ENCODE peak calls at places on chromosomes 3 and 15, in four cellular contexts. One of them, this sample, is unnamed.

GRCh38 chr3:42376397-42376798 is 34.0 kb downstream of the LYZL4 start:
- DNase-seq in neuronal stem cell: no peak
- DNase-seq in IMR-90: peak; percentile 72
- DNase-seq in H9: no peak
- DNase-seq in this sample: no peak

GRCh38 chr3:167051421-167051820 is 328.7 kb downstream of the ZBBX start:
- DNase-seq in H9: peak; percentile 40
- DNase-seq in IMR-90: no peak
- DNase-seq in neuronal stem cell: no peak
- DNase-seq in this sample: peak; percentile 88

GRCh38 chr3:189974372-189974771 is 146.3 kb downstream of the P3H2 start:
- DNase-seq in IMR-90: no peak
- DNase-seq in neuronal stem cell: no peak
- DNase-seq in H9: no peak
- DNase-seq in this sample: no peak

GRCh38 chr15:40340038-40340739 is 550 bp downstream of the CCDC9B start:
- DNase-seq in H9: no peak
- DNase-seq in neuronal stem cell: no peak
- DNase-seq in IMR-90: peak; percentile 73
- DNase-seq in this sample: no peak

GRCh38 chr3:142288032-142288638 is 62.8 kb upstream of the GK5 start:
- DNase-seq in H9: no peak
- DNase-seq in neuronal stem cell: peak; percentile 9
- DNase-seq in IMR-90: no peak
- DNase-seq in this sample: peak; percentile 43

GRCh38 chr15:68224546-68225250 is 4.8 kb downstream of the CLN6 start:
- DNase-seq in neuronal stem cell: no peak
- DNase-seq in IMR-90: no peak
- DNase-seq in H9: no peak
- DNase-seq in this sample: no peak

GRCh38 chr15:35934383-35935049 is 388.6 kb upstream of the DPH6 start:
- DNase-seq in neuronal stem cell: no peak
- DNase-seq in IMR-90: no peak
- DNase-seq in H9: no peak
- DNase-seq in this sample: no peak

GRCh38 chr15:99014803-99015676 is 7.4 kb upstream of the PGPEP1L start:
- DNase-seq in IMR-90: peak; percentile 72
- DNase-seq in neuronal stem cell: peak; percentile 78
- DNase-seq in H9: peak; percentile 84
- DNase-seq in this sample: peak; percentile 87

GRCh38 chr3:9903238-9903624 is 583 bp downstream of the IL17RE start:
- DNase-seq in neuronal stem cell: no peak
- DNase-seq in IMR-90: peak; percentile 52
- DNase-seq in H9: no peak
- DNase-seq in this sample: no peak

GRCh38 chr15:23564798-23565394 is 578 bp upstream of the MKRN3 start:
- DNase-seq in IMR-90: no peak
- DNase-seq in neuronal stem cell: peak; percentile 40
- DNase-seq in H9: no peak
- DNase-seq in this sample: no peak

GRCh38 chr3:99111235-99111634 is 209.7 kb upstream of the DCBLD2 start:
- DNase-seq in neuronal stem cell: no peak
- DNase-seq in H9: no peak
- DNase-seq in IMR-90: peak; percentile 56
- DNase-seq in this sample: no peak

GRCh38 chr3:173862701-173863100 is 465.2 kb downstream of the NLGN1 start:
- DNase-seq in IMR-90: no peak
- DNase-seq in neuronal stem cell: no peak
- DNase-seq in H9: no peak
- DNase-seq in this sample: no peak

GRCh38 chr15:38038659-38039442 is 104.4 kb downstream of the TMCO5A start:
- DNase-seq in neuronal stem cell: no peak
- DNase-seq in H9: no peak
- DNase-seq in IMR-90: peak; percentile 89
- DNase-seq in this sample: no peak

GRCh38 chr15:74641151-74641550 is 25.5 kb downstream of the CLK3 start:
- DNase-seq in neuronal stem cell: no peak
- DNase-seq in IMR-90: no peak
- DNase-seq in H9: no peak
- DNase-seq in this sample: no peak

GRCh38 chr15:74642724-74643367 is 27.2 kb downstream of the CLK3 start:
- DNase-seq in neuronal stem cell: no peak
- DNase-seq in H9: no peak
- DNase-seq in IMR-90: peak; percentile 43
- DNase-seq in this sample: peak; percentile 86

GRCh38 chr15:74642328-74642723 is 26.7 kb downstream of the CLK3 start:
- DNase-seq in IMR-90: no peak
- DNase-seq in H9: no peak
- DNase-seq in neuronal stem cell: no peak
- DNase-seq in this sample: no peak

GRCh38 chr15:74648051-74648622 is 32.5 kb downstream of the CLK3 start:
- DNase-seq in neuronal stem cell: no peak
- DNase-seq in H9: no peak
- DNase-seq in IMR-90: no peak
- DNase-seq in this sample: no peak

DNA sequence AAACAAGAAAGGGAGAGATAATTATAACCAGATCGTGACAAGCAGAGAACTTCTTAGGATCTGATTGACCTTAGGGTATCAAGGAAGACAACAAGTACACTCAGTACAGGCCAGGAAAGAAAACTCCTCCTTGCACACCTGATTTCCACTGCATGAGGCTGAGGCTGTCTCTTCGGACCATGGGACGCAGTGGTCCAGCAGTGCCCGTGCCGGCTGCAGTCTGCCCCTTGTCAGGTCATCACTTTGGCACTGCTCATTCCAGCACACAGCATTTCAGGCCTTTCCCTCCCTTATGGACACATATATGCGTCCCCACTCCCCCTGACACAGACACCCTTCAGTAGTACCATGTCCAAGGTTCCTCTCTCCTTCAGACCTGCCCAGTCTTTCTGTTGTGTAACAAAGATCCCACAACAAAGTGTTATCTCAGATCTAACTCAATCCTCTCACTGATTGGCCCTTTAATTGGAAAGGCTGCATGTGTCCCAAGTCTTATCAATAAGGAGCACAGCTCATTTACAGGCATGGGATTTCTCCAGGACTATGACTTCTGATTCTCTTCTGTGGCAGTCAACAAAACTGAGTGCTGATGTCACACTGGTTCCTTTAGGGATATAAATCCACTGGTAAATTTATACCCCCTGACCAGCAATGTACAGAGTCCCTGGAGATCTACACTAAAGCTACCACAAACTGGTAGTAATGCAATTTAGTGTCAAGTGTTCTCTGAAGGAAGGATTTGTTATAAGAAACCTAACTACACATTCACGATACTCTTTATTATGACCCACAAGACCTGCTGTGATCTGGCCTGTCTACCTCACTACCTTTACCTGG is 27.9 kb downstream of the CLK3 start:
- DNase-seq in neuronal stem cell: no peak
- DNase-seq in H9: no peak
- DNase-seq in IMR-90: no peak
- DNase-seq in this sample: peak; percentile 60
- H3K9ac ChIP-seq in neuronal stem cell: no peak overlapping the region
- H3K9ac ChIP-seq in H9: no peak overlapping the region
- H3K9ac ChIP-seq in IMR-90: no peak overlapping the region
- H3K9ac ChIP-seq in this sample: peak overlapping the region; percentile 14

GRCh38 chr15:65365229-65365628 is 12.6 kb downstream of the IGDCC3 start:
- DNase-seq in H9: peak; percentile 76
- DNase-seq in IMR-90: no peak
- DNase-seq in neuronal stem cell: no peak
- DNase-seq in this sample: peak; percentile 92

GRCh38 chr15:65362491-65362890 is 15.3 kb downstream of the IGDCC3 start:
- DNase-seq in H9: no peak
- DNase-seq in neuronal stem cell: no peak
- DNase-seq in IMR-90: no peak
- DNase-seq in this sample: no peak

GRCh38 chr15:65361708-65362459 is 15.9 kb downstream of the IGDCC3 start:
- DNase-seq in IMR-90: no peak
- DNase-seq in neuronal stem cell: no peak
- DNase-seq in H9: no peak
- DNase-seq in this sample: no peak

GRCh38 chr15:65363766-65364165 is 14.0 kb downstream of the IGDCC3 start:
- DNase-seq in neuronal stem cell: no peak
- DNase-seq in IMR-90: no peak
- DNase-seq in H9: no peak
- DNase-seq in this sample: no peak

DNA sequence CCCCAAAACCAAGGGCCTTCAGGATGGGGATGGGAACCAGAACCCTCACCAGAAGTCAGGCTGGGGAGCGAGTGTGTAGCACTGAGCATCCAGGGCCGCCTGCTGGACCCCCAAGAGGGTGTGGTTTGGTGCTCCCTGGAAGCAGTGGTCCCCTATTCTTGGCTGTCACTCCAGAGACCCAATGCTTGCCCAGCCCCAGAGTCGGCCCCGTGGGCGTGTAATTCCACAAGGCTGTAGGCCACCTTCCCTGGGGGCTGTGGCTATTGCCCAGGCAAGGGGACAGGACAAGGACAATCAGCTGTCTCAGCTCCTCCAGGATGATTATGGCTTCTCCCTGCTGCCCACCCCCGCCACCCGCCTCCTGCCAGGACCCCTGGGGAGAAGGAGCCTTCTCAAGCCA is 14.5 kb downstream of the IGDCC3 start:
- DNase-seq in IMR-90: no peak
- DNase-seq in H9: no peak
- DNase-seq in neuronal stem cell: no peak
- DNase-seq in this sample: no peak
- H2BK120ac ChIP-seq in IMR-90: no peak overlapping the region
- H2BK120ac ChIP-seq in H9: no peak overlapping the region
- H2BK120ac ChIP-seq in neuronal stem cell: no peak overlapping the region
- H2BK120ac ChIP-seq in this sample: no peak overlapping the region

DNA sequence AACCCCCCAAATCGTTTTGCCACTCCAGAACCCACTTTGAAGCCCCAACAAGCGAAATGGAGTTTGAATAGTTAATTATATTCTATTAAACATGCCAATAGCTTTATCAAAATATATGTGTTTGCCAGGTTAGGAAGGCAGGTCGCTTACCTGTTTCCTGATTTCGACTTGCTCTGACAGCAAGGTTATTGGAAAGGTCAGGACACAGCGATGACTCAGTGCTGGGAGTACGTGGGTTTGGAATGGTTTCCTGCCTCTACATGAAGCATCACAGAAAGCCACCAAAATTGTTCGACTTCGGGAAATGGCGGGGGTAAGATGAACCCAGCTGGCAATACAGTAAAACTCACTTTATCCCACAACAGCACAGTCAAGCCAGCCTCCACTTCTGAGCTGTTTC is 135.6 kb upstream of the ABI3BP start:
- DNase-seq in IMR-90: no peak
- DNase-seq in neuronal stem cell: no peak
- DNase-seq in H9: no peak
- DNase-seq in this sample: no peak
- H3K9ac ChIP-seq in IMR-90: no peak overlapping the region
- H3K9ac ChIP-seq in neuronal stem cell: no peak overlapping the region
- H3K9ac ChIP-seq in H9: no peak overlapping the region
- H3K9ac ChIP-seq in this sample: no peak overlapping the region

DNA sequence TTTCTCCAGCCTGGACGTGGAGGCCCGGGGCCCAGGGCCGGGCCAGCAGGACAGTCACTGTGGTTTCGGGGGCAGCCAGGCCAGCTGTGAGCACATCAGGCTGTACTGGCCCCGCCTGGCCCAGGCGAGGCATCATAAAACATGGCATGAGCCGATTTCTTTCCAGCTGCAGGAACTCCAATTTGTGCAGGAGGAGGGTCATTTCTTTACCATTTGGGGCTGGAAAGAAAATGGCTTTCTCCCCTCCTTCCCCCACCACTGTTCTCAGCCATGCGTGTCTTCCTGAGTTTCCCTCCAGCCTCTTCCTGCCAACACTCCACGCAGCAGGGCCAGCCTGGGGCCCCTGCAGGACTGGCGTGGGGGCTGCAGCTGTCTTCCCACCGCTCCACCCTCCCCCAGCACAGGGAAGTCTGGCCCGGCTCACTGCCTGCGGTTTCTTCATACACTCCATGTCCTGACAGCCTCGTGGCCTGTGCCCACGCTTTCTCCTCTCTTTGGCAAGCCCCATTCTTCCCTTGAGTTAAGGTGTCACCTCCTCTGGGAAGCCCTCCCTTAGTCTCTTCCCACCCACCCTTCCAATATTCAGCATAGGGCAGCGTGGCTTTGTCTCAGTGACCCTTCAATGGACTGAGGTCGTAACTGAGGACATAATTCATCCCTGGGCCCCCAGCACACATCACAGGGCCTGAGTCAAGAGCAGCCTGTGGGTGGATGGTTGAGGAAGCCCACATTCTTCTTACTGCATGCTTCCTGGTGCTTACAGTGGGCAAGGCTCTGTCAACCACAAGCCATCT is 135.8 kb downstream of the CHSY1 start:
- DNase-seq in neuronal stem cell: no peak
- DNase-seq in IMR-90: peak; percentile 77
- DNase-seq in H9: peak; percentile 28
- DNase-seq in this sample: no peak
- H2BK120ac ChIP-seq in neuronal stem cell: no peak overlapping the region
- H2BK120ac ChIP-seq in IMR-90: peak overlapping the region; percentile 21
- H2BK120ac ChIP-seq in H9: no peak overlapping the region
- H2BK120ac ChIP-seq in this sample: no peak overlapping the region

GRCh38 chr3:113441051-113441770 is at the start of gene CFAP44:
- DNase-seq in IMR-90: peak; percentile 52
- DNase-seq in H9: peak; percentile 91
- DNase-seq in neuronal stem cell: peak; percentile 67
- DNase-seq in this sample: peak; percentile 91
- H3K9ac ChIP-seq in IMR-90: peak within 1 kb of the TSS; percentile 30
- H3K9ac ChIP-seq in H9: no peak within 1 kb of the TSS
- H3K9ac ChIP-seq in neuronal stem cell: no peak within 1 kb of the TSS
- H3K9ac ChIP-seq in this sample: peak within 1 kb of the TSS; percentile 25

DNA sequence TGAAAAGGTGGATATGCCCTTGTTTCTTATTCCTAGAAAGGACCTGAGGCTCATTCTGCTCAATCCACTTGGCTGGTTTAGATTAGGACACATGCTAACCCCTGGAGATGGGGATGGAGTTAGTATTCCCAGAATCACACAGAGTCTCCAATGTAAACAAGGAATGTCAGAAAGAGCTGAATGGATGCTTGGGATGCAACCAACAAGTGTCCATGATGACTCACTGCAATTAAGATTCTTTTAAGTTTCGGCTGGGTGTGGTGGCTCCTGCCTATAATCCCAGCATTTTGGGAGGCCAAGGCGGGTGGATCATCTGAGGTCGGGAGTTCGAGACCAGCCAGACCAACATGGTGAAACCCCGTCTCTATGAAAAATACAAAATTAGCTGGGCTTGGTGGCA is 315.5 kb upstream of the AZI2 start:
- DNase-seq in IMR-90: no peak
- DNase-seq in neuronal stem cell: no peak
- DNase-seq in H9: no peak
- DNase-seq in this sample: peak; percentile 7
- H2BK120ac ChIP-seq in IMR-90: no peak overlapping the region
- H2BK120ac ChIP-seq in neuronal stem cell: no peak overlapping the region
- H2BK120ac ChIP-seq in H9: no peak overlapping the region
- H2BK120ac ChIP-seq in this sample: no peak overlapping the region

This sample was measured in mesendoderm.